ENCODE peak calls at places on chromosome 13, in four cellular contexts. P is WTC11, F is SK-N-SH, O is K562. J is an unnamed sample.

GRCh38 chr13:42328672-42329071 is 56.7 kb downstream of the AKAP11 start:
- DNase-seq in P (no peak), F (no peak), O (no peak), J (no peak)

GRCh38 chr13:22789916-22790315 is 390.9 kb upstream of the SGCG start:
- DNase-seq in P (no peak), F (no peak), O (no peak), J (no peak)

GRCh38 chr13:28636677-28637317 is 22.1 kb upstream of the POMP start:
- DNase-seq in P (peak; percentile 68), F (peak; percentile 64), O (peak; percentile 41), J (peak; percentile 54)

GRCh38 chr13:104592127-104592526 is 1525.9 kb upstream of the SLC10A2 start:
- DNase-seq in P (no peak), F (no peak), O (no peak), J (no peak)

GRCh38 chr13:28338742-28339141 is 156.2 kb downstream of the FLT1 start:
- DNase-seq in P (no peak), F (no peak), O (no peak), J (no peak)

GRCh38 chr13:60397693-60398437 is 845 bp downstream of the TDRD3 start:
- DNase-seq in P (peak; percentile 79), F (peak; percentile 26), O (no peak), J (no peak)

GRCh38 chr13:82802528-82802927 is 1079.7 kb downstream of the SLITRK1 start:
- DNase-seq in P (no peak), F (no peak), O (no peak), J (no peak)

GRCh38 chr13:91154553-91154952 is 192.9 kb upstream of the MIR17HG start:
- DNase-seq in P (no peak), F (no peak), O (no peak), J (no peak)

GRCh38 chr13:59979589-59979988 is 184.1 kb downstream of the DIAPH3 start:
- DNase-seq in P (no peak), F (no peak), O (no peak), J (no peak)

GRCh38 chr13:103799028-103799427 is 732.8 kb upstream of the SLC10A2 start:
- DNase-seq in P (no peak), F (no peak), O (no peak), J (no peak)

GRCh38 chr13:50244913-50245574 is 229.8 kb downstream of the KCNRG start:
- DNase-seq in P (no peak), F (no peak), O (peak; percentile 51), J (no peak)

GRCh38 chr13:32647926-32648325 is 61.7 kb downstream of the PDS5B start:
- DNase-seq in P (peak; percentile 23), F (no peak), O (no peak), J (no peak)

GRCh38 chr13:29570058-29570654 is 25.3 kb downstream of the SLC7A1 start:
- DNase-seq in P (no peak), F (no peak), O (no peak), J (no peak)

GRCh38 chr13:74134777-74135305 is 637 bp upstream of the KLF12 start:
- DNase-seq in P (peak; percentile 32), F (peak; percentile 84), O (peak; percentile 2), J (no peak)

GRCh38 chr13:30224732-30225131 is 82.6 kb downstream of the KATNAL1 start:
- DNase-seq in P (no peak), F (no peak), O (no peak), J (no peak)

GRCh38 chr13:20391597-20392452 is 133.8 kb downstream of the CRYL1 start:
- DNase-seq in P (peak; percentile 41), F (peak; percentile 47), O (no peak), J (peak; percentile 53)

GRCh38 chr13:47437411-47437810 is 540.6 kb upstream of the HTR2A start:
- DNase-seq in P (no peak), F (no peak), O (no peak), J (no peak)

GRCh38 chr13:44306401-44307192 is 67.0 kb upstream of the SERP2 start:
- DNase-seq in P (peak; percentile 38), F (no peak), O (no peak), J (no peak)

GRCh38 chr13:95858286-95859075 is 181.5 kb downstream of the DNAJC3 start:
- DNase-seq in P (no peak), F (no peak), O (no peak), J (no peak)

GRCh38 chr13:60696602-60697001 is 299.6 kb downstream of the TDRD3 start:
- DNase-seq in P (no peak), F (no peak), O (no peak), J (no peak)

GRCh38 chr13:75715598-75716523 is 79.7 kb downstream of the LMO7 start:
- DNase-seq in P (no peak), F (no peak), O (no peak), J (no peak)

GRCh38 chr13:108274718-108275117 is 5.2 kb downstream of the TNFSF13B start:
- DNase-seq in P (no peak), F (no peak), O (no peak), J (no peak)

GRCh38 chr13:99374994-99375805 is 68.0 kb upstream of the GPR183 start:
- DNase-seq in P (no peak), F (no peak), O (no peak), J (no peak)

GRCh38 chr13:100542546-100543156 is 45.9 kb downstream of the GGACT start:
- DNase-seq in P (no peak), F (no peak), O (peak; percentile 15), J (no peak)

GRCh38 chr13:99403458-99403971 is 96.3 kb upstream of the GPR183 start:
- DNase-seq in P (no peak), F (no peak), O (no peak), J (no peak)

GRCh38 chr13:111156421-111156820 is 41.3 kb downstream of the ARHGEF7 start:
- DNase-seq in P (no peak), F (no peak), O (no peak), J (no peak)

GRCh38 chr13:23320926-23321533 is 112.5 kb downstream of the SACS start:
- DNase-seq in P (no peak), F (no peak), O (no peak), J (no peak)

GRCh38 chr13:85013006-85013405 is 786.2 kb downstream of the SLITRK6 start:
- DNase-seq in P (no peak), F (no peak), O (no peak), J (no peak)

GRCh38 chr13:77374786-77375185 is 47.9 kb upstream of the MYCBP2 start:
- DNase-seq in P (no peak), F (no peak), O (no peak), J (no peak)

GRCh38 chr13:46975173-46975572 is 78.3 kb upstream of the HTR2A start:
- DNase-seq in P (no peak), F (no peak), O (no peak), J (no peak)

GRCh38 chr13:32426191-32426980 is 1.5 kb downstream of the N4BP2L1 start:
- DNase-seq in P (no peak), F (no peak), O (no peak), J (no peak)

GRCh38 chr13:93364166-93364565 is 137.6 kb downstream of the GPC6 start:
- DNase-seq in P (no peak), F (no peak), O (peak; percentile 45), J (no peak)

GRCh38 chr13:78655906-78656305 is 3.0 kb downstream of the OBI1 start:
- DNase-seq in P (no peak), F (no peak), O (no peak), J (no peak)

GRCh38 chr13:105665284-105665683 is 870.2 kb downstream of the EFNB2 start:
- DNase-seq in P (no peak), F (no peak), O (no peak), J (no peak)

GRCh38 chr13:26340812-26341211 is 86.9 kb downstream of the CDK8 start:
- DNase-seq in P (no peak), F (no peak), O (no peak), J (no peak)
- TF ChIP-seq TEAD4 in P (no peak), F (no peak), O (no peak), J (no peak)

DNA sequence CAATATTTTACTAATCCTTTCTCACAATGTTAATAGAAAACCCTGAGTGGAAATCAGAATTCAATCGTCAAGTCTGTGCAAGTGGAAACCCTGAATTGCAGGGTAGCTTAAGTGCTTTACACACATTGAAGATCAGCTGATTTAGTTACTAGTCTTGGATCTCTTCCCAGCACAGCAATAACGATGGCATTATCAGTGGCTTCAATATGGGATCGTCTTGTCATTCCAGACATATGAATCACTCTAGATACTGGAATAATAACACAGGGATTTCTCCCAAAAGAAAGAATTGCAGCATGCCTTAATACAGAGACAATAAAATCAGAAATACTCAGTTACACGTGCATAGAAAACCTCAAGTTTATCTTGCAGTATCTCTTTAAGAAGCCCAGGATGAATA is 12.6 kb upstream of the METTL21C start:
- DNase-seq in P (no peak), F (peak; percentile 53), O (no peak), J (no peak)
- TF ChIP-seq TEAD4 in P (no peak), F (peak; percentile 52), O (no peak), J (no peak)

GRCh38 chr13:55007681-55008080 is 1979.1 kb downstream of the OLFM4 start:
- DNase-seq in P (no peak), F (no peak), O (no peak), J (no peak)
- TF ChIP-seq TEAD4 in P (no peak), F (no peak), O (no peak), J (no peak)

GRCh38 chr13:109979186-109979585 is 192.8 kb upstream of the IRS2 start:
- DNase-seq in P (no peak), F (no peak), O (no peak), J (no peak)
- TF ChIP-seq TEAD4 in P (no peak), F (no peak), O (no peak), J (no peak)

GRCh38 chr13:114041493-114041892 is 67.6 kb upstream of the C13orf46 start:
- DNase-seq in P (no peak), F (no peak), O (no peak), J (no peak)

GRCh38 chr13:114038900-114039299 is 65.0 kb upstream of the C13orf46 start:
- DNase-seq in P (no peak), F (no peak), O (no peak), J (no peak)

GRCh38 chr13:114038211-114038613 is 64.3 kb upstream of the C13orf46 start:
- DNase-seq in P (no peak), F (no peak), O (no peak), J (no peak)

GRCh38 chr13:114037674-114038073 is 63.8 kb upstream of the C13orf46 start:
- DNase-seq in P (no peak), F (no peak), O (no peak), J (no peak)

DNA sequence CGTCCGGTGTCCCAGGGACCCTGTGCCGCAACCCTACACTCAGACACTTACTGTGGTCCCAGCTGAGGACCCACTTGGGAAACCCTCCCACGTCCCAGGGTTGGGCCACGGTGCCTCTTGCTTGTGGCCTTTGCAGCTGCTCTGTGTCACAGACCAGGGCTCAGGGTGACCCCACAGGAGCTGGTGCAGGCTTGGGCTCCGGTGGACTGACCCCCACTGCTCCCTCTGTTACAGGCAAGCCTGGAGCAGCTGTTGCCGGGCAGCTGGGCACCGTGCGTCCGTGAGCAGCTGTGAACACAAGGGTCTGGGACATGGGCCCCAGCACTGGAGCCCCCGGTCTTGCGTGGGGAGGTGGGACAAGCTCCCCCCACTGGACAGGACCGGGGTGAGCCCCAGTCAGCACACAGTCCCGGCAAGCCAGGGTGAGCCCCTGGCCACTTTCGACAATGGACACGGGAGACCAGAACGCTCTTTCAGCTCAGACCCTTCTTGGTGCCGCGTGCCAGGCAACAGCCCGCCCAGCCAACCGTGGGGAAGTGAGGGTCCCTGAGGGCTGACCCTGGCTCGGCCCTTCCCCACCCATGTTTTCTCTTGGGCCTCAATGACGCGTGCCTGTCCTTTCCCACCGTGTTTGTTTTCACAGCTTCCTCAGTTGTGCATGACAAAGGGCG is 65.7 kb upstream of the C13orf46 start:
- DNase-seq in P (no peak), F (no peak), O (no peak), J (no peak)
- TF ChIP-seq TEAD4 in P (no peak), F (no peak), O (no peak), J (no peak)

J was measured in H1.